ENCODE peak calls at places on chromosomes 16 and 17, in eight cellular contexts. One of them, this sample, is unnamed.

GRCh38 chr17:74738051-74738996 is 1.3 kb downstream of the RAB37 start:
- DNase-seq in AG20443: no peak
- DNase-seq in NCI-H526: no peak
- DNase-seq in CD4-positive, alpha-beta T cell: peak
- DNase-seq in A549: no peak
- DNase-seq in SK-N-DZ: no peak
- DNase-seq in COR-L47: peak
- DNase-seq in activated CD4-positive, alpha-beta T cell treated with anti-CD3 and anti-CD28 coated beads, Interleukin-2, amount 50 U/mL, for 1 hour: peak
- DNase-seq in this sample: no peak

GRCh38 chr16:4578961-4579530 is 22.9 kb downstream of the C16orf96 start:
- DNase-seq in AG20443: no peak
- DNase-seq in NCI-H526: no peak
- DNase-seq in CD4-positive, alpha-beta T cell: no peak
- DNase-seq in A549: no peak
- DNase-seq in SK-N-DZ: no peak
- DNase-seq in COR-L47: peak
- DNase-seq in activated CD4-positive, alpha-beta T cell treated with anti-CD3 and anti-CD28 coated beads, Interleukin-2, amount 50 U/mL, for 1 hour: no peak
- DNase-seq in this sample: no peak

GRCh38 chr16:56921571-56921970 is 10.4 kb upstream of the HERPUD1 start:
- DNase-seq in AG20443: no peak
- DNase-seq in NCI-H526: no peak
- DNase-seq in CD4-positive, alpha-beta T cell: no peak
- DNase-seq in A549: no peak
- DNase-seq in SK-N-DZ: no peak
- DNase-seq in COR-L47: no peak
- DNase-seq in activated CD4-positive, alpha-beta T cell treated with anti-CD3 and anti-CD28 coated beads, Interleukin-2, amount 50 U/mL, for 1 hour: no peak
- DNase-seq in this sample: no peak

GRCh38 chr16:64181526-64181925 is 940.3 kb downstream of the CDH11 start:
- DNase-seq in AG20443: no peak
- DNase-seq in NCI-H526: no peak
- DNase-seq in CD4-positive, alpha-beta T cell: no peak
- DNase-seq in A549: no peak
- DNase-seq in SK-N-DZ: no peak
- DNase-seq in COR-L47: no peak
- DNase-seq in activated CD4-positive, alpha-beta T cell treated with anti-CD3 and anti-CD28 coated beads, Interleukin-2, amount 50 U/mL, for 1 hour: no peak
- DNase-seq in this sample: no peak

GRCh38 chr17:73799781-73800627 is 155.8 kb upstream of the SDK2 start:
- DNase-seq in AG20443: no peak
- DNase-seq in NCI-H526: no peak
- DNase-seq in CD4-positive, alpha-beta T cell: no peak
- DNase-seq in A549: no peak
- DNase-seq in SK-N-DZ: no peak
- DNase-seq in COR-L47: no peak
- DNase-seq in activated CD4-positive, alpha-beta T cell treated with anti-CD3 and anti-CD28 coated beads, Interleukin-2, amount 50 U/mL, for 1 hour: no peak
- DNase-seq in this sample: no peak

GRCh38 chr17:62099532-62099931 is 34.5 kb upstream of the MED13 start:
- DNase-seq in AG20443: no peak
- DNase-seq in NCI-H526: no peak
- DNase-seq in CD4-positive, alpha-beta T cell: no peak
- DNase-seq in A549: no peak
- DNase-seq in SK-N-DZ: no peak
- DNase-seq in COR-L47: no peak
- DNase-seq in activated CD4-positive, alpha-beta T cell treated with anti-CD3 and anti-CD28 coated beads, Interleukin-2, amount 50 U/mL, for 1 hour: no peak
- DNase-seq in this sample: no peak

GRCh38 chr17:73710095-73710592 is 65.9 kb upstream of the SDK2 start:
- DNase-seq in AG20443: peak
- DNase-seq in NCI-H526: peak
- DNase-seq in CD4-positive, alpha-beta T cell: peak
- DNase-seq in A549: peak
- DNase-seq in SK-N-DZ: peak
- DNase-seq in COR-L47: peak
- DNase-seq in activated CD4-positive, alpha-beta T cell treated with anti-CD3 and anti-CD28 coated beads, Interleukin-2, amount 50 U/mL, for 1 hour: peak
- DNase-seq in this sample: peak

GRCh38 chr16:78519896-78520295 is 420.4 kb downstream of the WWOX start:
- DNase-seq in AG20443: no peak
- DNase-seq in NCI-H526: no peak
- DNase-seq in CD4-positive, alpha-beta T cell: no peak
- DNase-seq in A549: no peak
- DNase-seq in SK-N-DZ: no peak
- DNase-seq in COR-L47: no peak
- DNase-seq in activated CD4-positive, alpha-beta T cell treated with anti-CD3 and anti-CD28 coated beads, Interleukin-2, amount 50 U/mL, for 1 hour: no peak
- DNase-seq in this sample: no peak

GRCh38 chr16:20674684-20675487 is 22.6 kb downstream of the ACSM1 start:
- DNase-seq in AG20443: no peak
- DNase-seq in NCI-H526: no peak
- DNase-seq in CD4-positive, alpha-beta T cell: no peak
- DNase-seq in A549: no peak
- DNase-seq in SK-N-DZ: no peak
- DNase-seq in COR-L47: no peak
- DNase-seq in activated CD4-positive, alpha-beta T cell treated with anti-CD3 and anti-CD28 coated beads, Interleukin-2, amount 50 U/mL, for 1 hour: no peak
- DNase-seq in this sample: no peak

GRCh38 chr16:57150682-57151330 is 35.0 kb downstream of the PSME3IP1 start:
- DNase-seq in AG20443: no peak
- DNase-seq in NCI-H526: no peak
- DNase-seq in CD4-positive, alpha-beta T cell: no peak
- DNase-seq in A549: no peak
- DNase-seq in SK-N-DZ: no peak
- DNase-seq in COR-L47: no peak
- DNase-seq in activated CD4-positive, alpha-beta T cell treated with anti-CD3 and anti-CD28 coated beads, Interleukin-2, amount 50 U/mL, for 1 hour: no peak
- DNase-seq in this sample: no peak

GRCh38 chr16:57950382-57950781 is 20.5 kb downstream of the CNGB1 start:
- DNase-seq in AG20443: no peak
- DNase-seq in NCI-H526: no peak
- DNase-seq in CD4-positive, alpha-beta T cell: no peak
- DNase-seq in A549: no peak
- DNase-seq in SK-N-DZ: peak
- DNase-seq in COR-L47: no peak
- DNase-seq in activated CD4-positive, alpha-beta T cell treated with anti-CD3 and anti-CD28 coated beads, Interleukin-2, amount 50 U/mL, for 1 hour: no peak
- DNase-seq in this sample: no peak

GRCh38 chr16:743794-744500 is 3.1 kb upstream of the CIAO3 start:
- DNase-seq in AG20443: no peak
- DNase-seq in NCI-H526: no peak
- DNase-seq in CD4-positive, alpha-beta T cell: no peak
- DNase-seq in A549: no peak
- DNase-seq in SK-N-DZ: no peak
- DNase-seq in COR-L47: no peak
- DNase-seq in activated CD4-positive, alpha-beta T cell treated with anti-CD3 and anti-CD28 coated beads, Interleukin-2, amount 50 U/mL, for 1 hour: no peak
- DNase-seq in this sample: no peak

GRCh38 chr16:79175286-79176057 is 425.1 kb downstream of the MAF start:
- DNase-seq in AG20443: no peak
- DNase-seq in NCI-H526: no peak
- DNase-seq in CD4-positive, alpha-beta T cell: no peak
- DNase-seq in A549: no peak
- DNase-seq in SK-N-DZ: no peak
- DNase-seq in COR-L47: no peak
- DNase-seq in activated CD4-positive, alpha-beta T cell treated with anti-CD3 and anti-CD28 coated beads, Interleukin-2, amount 50 U/mL, for 1 hour: no peak
- DNase-seq in this sample: no peak

GRCh38 chr17:21165922-21166598 is 39.3 kb downstream of the DHRS7B start:
- DNase-seq in AG20443: no peak
- DNase-seq in NCI-H526: no peak
- DNase-seq in CD4-positive, alpha-beta T cell: no peak
- DNase-seq in A549: no peak
- DNase-seq in SK-N-DZ: no peak
- DNase-seq in COR-L47: no peak
- DNase-seq in activated CD4-positive, alpha-beta T cell treated with anti-CD3 and anti-CD28 coated beads, Interleukin-2, amount 50 U/mL, for 1 hour: no peak
- DNase-seq in this sample: no peak

GRCh38 chr16:31243734-31244670 is 15.8 kb upstream of the ITGAM start:
- DNase-seq in AG20443: no peak
- DNase-seq in NCI-H526: no peak
- DNase-seq in CD4-positive, alpha-beta T cell: no peak
- DNase-seq in A549: no peak
- DNase-seq in SK-N-DZ: no peak
- DNase-seq in COR-L47: no peak
- DNase-seq in activated CD4-positive, alpha-beta T cell treated with anti-CD3 and anti-CD28 coated beads, Interleukin-2, amount 50 U/mL, for 1 hour: no peak
- DNase-seq in this sample: no peak

GRCh38 chr16:3008749-3009088 is 4.0 kb upstream of the CLDN9 start:
- DNase-seq in AG20443: no peak
- DNase-seq in NCI-H526: no peak
- DNase-seq in CD4-positive, alpha-beta T cell: no peak
- DNase-seq in A549: no peak
- DNase-seq in SK-N-DZ: no peak
- DNase-seq in COR-L47: no peak
- DNase-seq in activated CD4-positive, alpha-beta T cell treated with anti-CD3 and anti-CD28 coated beads, Interleukin-2, amount 50 U/mL, for 1 hour: no peak
- DNase-seq in this sample: no peak

GRCh38 chr17:50687200-50688066 is 20.3 kb downstream of the ANKRD40 start:
- DNase-seq in AG20443: peak
- DNase-seq in NCI-H526: no peak
- DNase-seq in CD4-positive, alpha-beta T cell: no peak
- DNase-seq in A549: no peak
- DNase-seq in SK-N-DZ: peak
- DNase-seq in COR-L47: no peak
- DNase-seq in activated CD4-positive, alpha-beta T cell treated with anti-CD3 and anti-CD28 coated beads, Interleukin-2, amount 50 U/mL, for 1 hour: no peak
- DNase-seq in this sample: no peak

GRCh38 chr17:17921192-17922082 is 50.8 kb downstream of the TOM1L2 start:
- DNase-seq in AG20443: peak
- DNase-seq in NCI-H526: no peak
- DNase-seq in CD4-positive, alpha-beta T cell: no peak
- DNase-seq in A549: peak
- DNase-seq in SK-N-DZ: no peak
- DNase-seq in COR-L47: no peak
- DNase-seq in activated CD4-positive, alpha-beta T cell treated with anti-CD3 and anti-CD28 coated beads, Interleukin-2, amount 50 U/mL, for 1 hour: no peak
- DNase-seq in this sample: peak

GRCh38 chr16:72311426-72311825 is 139.5 kb upstream of the PMFBP1 start:
- DNase-seq in AG20443: no peak
- DNase-seq in NCI-H526: no peak
- DNase-seq in CD4-positive, alpha-beta T cell: no peak
- DNase-seq in A549: no peak
- DNase-seq in SK-N-DZ: no peak
- DNase-seq in COR-L47: no peak
- DNase-seq in activated CD4-positive, alpha-beta T cell treated with anti-CD3 and anti-CD28 coated beads, Interleukin-2, amount 50 U/mL, for 1 hour: no peak
- DNase-seq in this sample: no peak

GRCh38 chr16:88781140-88782077 is 3.6 kb downstream of the PIEZO1 start:
- DNase-seq in AG20443: no peak
- DNase-seq in NCI-H526: no peak
- DNase-seq in CD4-positive, alpha-beta T cell: peak
- DNase-seq in A549: no peak
- DNase-seq in SK-N-DZ: no peak
- DNase-seq in COR-L47: no peak
- DNase-seq in activated CD4-positive, alpha-beta T cell treated with anti-CD3 and anti-CD28 coated beads, Interleukin-2, amount 50 U/mL, for 1 hour: peak
- DNase-seq in this sample: no peak

GRCh38 chr17:7238418-7239090 is 703 bp downstream of the PHF23 start:
- DNase-seq in AG20443: no peak
- DNase-seq in NCI-H526: no peak
- DNase-seq in CD4-positive, alpha-beta T cell: no peak
- DNase-seq in A549: peak
- DNase-seq in SK-N-DZ: no peak
- DNase-seq in COR-L47: no peak
- DNase-seq in activated CD4-positive, alpha-beta T cell treated with anti-CD3 and anti-CD28 coated beads, Interleukin-2, amount 50 U/mL, for 1 hour: no peak
- DNase-seq in this sample: no peak

GRCh38 chr17:14330492-14330920 is 29.6 kb downstream of the HS3ST3B1 start:
- DNase-seq in AG20443: peak
- DNase-seq in NCI-H526: no peak
- DNase-seq in CD4-positive, alpha-beta T cell: no peak
- DNase-seq in A549: no peak
- DNase-seq in SK-N-DZ: no peak
- DNase-seq in COR-L47: no peak
- DNase-seq in activated CD4-positive, alpha-beta T cell treated with anti-CD3 and anti-CD28 coated beads, Interleukin-2, amount 50 U/mL, for 1 hour: no peak
- DNase-seq in this sample: no peak

GRCh38 chr17:69501591-69502468 is 87.3 kb downstream of the MAP2K6 start:
- DNase-seq in AG20443: peak
- DNase-seq in NCI-H526: no peak
- DNase-seq in CD4-positive, alpha-beta T cell: no peak
- DNase-seq in A549: peak
- DNase-seq in SK-N-DZ: no peak
- DNase-seq in COR-L47: peak
- DNase-seq in activated CD4-positive, alpha-beta T cell treated with anti-CD3 and anti-CD28 coated beads, Interleukin-2, amount 50 U/mL, for 1 hour: no peak
- DNase-seq in this sample: peak

GRCh38 chr16:51851111-51851510 is 695.8 kb downstream of the TOX3 start:
- DNase-seq in AG20443: no peak
- DNase-seq in NCI-H526: no peak
- DNase-seq in CD4-positive, alpha-beta T cell: no peak
- DNase-seq in A549: no peak
- DNase-seq in SK-N-DZ: no peak
- DNase-seq in COR-L47: no peak
- DNase-seq in activated CD4-positive, alpha-beta T cell treated with anti-CD3 and anti-CD28 coated beads, Interleukin-2, amount 50 U/mL, for 1 hour: no peak
- DNase-seq in this sample: no peak

GRCh38 chr17:71501716-71502115 is 619.1 kb upstream of the SOX9 start:
- DNase-seq in AG20443: no peak
- DNase-seq in NCI-H526: no peak
- DNase-seq in CD4-positive, alpha-beta T cell: no peak
- DNase-seq in A549: no peak
- DNase-seq in SK-N-DZ: peak
- DNase-seq in COR-L47: no peak
- DNase-seq in activated CD4-positive, alpha-beta T cell treated with anti-CD3 and anti-CD28 coated beads, Interleukin-2, amount 50 U/mL, for 1 hour: no peak
- DNase-seq in this sample: peak

GRCh38 chr16:30434852-30435251 is 5.0 kb upstream of the DCTPP1 start:
- DNase-seq in AG20443: no peak
- DNase-seq in NCI-H526: no peak
- DNase-seq in CD4-positive, alpha-beta T cell: no peak
- DNase-seq in A549: no peak
- DNase-seq in SK-N-DZ: no peak
- DNase-seq in COR-L47: no peak
- DNase-seq in activated CD4-positive, alpha-beta T cell treated with anti-CD3 and anti-CD28 coated beads, Interleukin-2, amount 50 U/mL, for 1 hour: no peak
- DNase-seq in this sample: no peak

GRCh38 chr17:3754458-3755334 is 31.0 kb downstream of the HASPIN start:
- DNase-seq in AG20443: peak
- DNase-seq in NCI-H526: peak
- DNase-seq in CD4-positive, alpha-beta T cell: peak
- DNase-seq in A549: no peak
- DNase-seq in SK-N-DZ: no peak
- DNase-seq in COR-L47: peak
- DNase-seq in activated CD4-positive, alpha-beta T cell treated with anti-CD3 and anti-CD28 coated beads, Interleukin-2, amount 50 U/mL, for 1 hour: peak
- DNase-seq in this sample: no peak

GRCh38 chr16:85994492-85995433 is 95.8 kb downstream of the IRF8 start:
- DNase-seq in AG20443: no peak
- DNase-seq in NCI-H526: no peak
- DNase-seq in CD4-positive, alpha-beta T cell: no peak
- DNase-seq in A549: no peak
- DNase-seq in SK-N-DZ: no peak
- DNase-seq in COR-L47: no peak
- DNase-seq in activated CD4-positive, alpha-beta T cell treated with anti-CD3 and anti-CD28 coated beads, Interleukin-2, amount 50 U/mL, for 1 hour: no peak
- DNase-seq in this sample: no peak

This sample was measured in Caki2.